ENCODE peak calls at places on chromosome 4, in four cellular contexts. K is progenitor cell of endocrine pancreas, S is upper lobe of left lung, O is fibroblast of the conjunctiva. G is an unnamed sample.

GRCh38 chr4:17654701-17655100 is 40.3 kb downstream of the MED28 start:
- DNase-seq in K (no peak), S (no peak), O (no peak), G (no peak)

GRCh38 chr4:53618321-53618720 is 27.0 kb upstream of the LNX1 start:
- DNase-seq in K (no peak), S (no peak), O (no peak), G (no peak)

GRCh38 chr4:165385124-165385523 is 6.3 kb downstream of the CPE start:
- DNase-seq in K (no peak), S (no peak), O (no peak), G (no peak)

GRCh38 chr4:183966371-183966770 is 61.3 kb downstream of the STOX2 start:
- DNase-seq in K (no peak), S (no peak), O (no peak), G (no peak)

GRCh38 chr4:108453366-108453765 is 167.0 kb upstream of the RPL34 start:
- DNase-seq in K (no peak), S (no peak), O (no peak), G (no peak)

GRCh38 chr4:2624782-2625548 is 88.5 kb downstream of the FAM193A start:
- DNase-seq in K (no peak), S (no peak), O (no peak), G (no peak)

GRCh38 chr4:174669278-174669677 is 147.0 kb upstream of the HPGD start:
- DNase-seq in K (no peak), S (no peak), O (peak), G (no peak)

GRCh38 chr4:17111959-17112659 is 213.7 kb upstream of the LDB2 start:
- DNase-seq in K (no peak), S (no peak), O (no peak), G (no peak)

GRCh38 chr4:169024762-169025161 is 14.7 kb upstream of the CBR4 start:
- DNase-seq in K (no peak), S (no peak), O (peak), G (no peak)

GRCh38 chr4:98539741-98540140 is 118.7 kb downstream of the TSPAN5 start:
- DNase-seq in K (no peak), S (no peak), O (no peak), G (no peak)

GRCh38 chr4:118772149-118773081 is 63.5 kb downstream of the SEC24D start:
- DNase-seq in K (no peak), S (no peak), O (peak), G (no peak)

GRCh38 chr4:38868055-38868965 is 704 bp downstream of the FAM114A1 start:
- DNase-seq in K (peak), S (no peak), O (no peak), G (peak)

GRCh38 chr4:68773699-68774098 is 42.1 kb upstream of the UGT2B10 start:
- DNase-seq in K (no peak), S (no peak), O (no peak), G (no peak)

GRCh38 chr4:93617596-93617995 is 211.0 kb upstream of the ATOH1 start:
- DNase-seq in K (no peak), S (no peak), O (no peak), G (no peak)

GRCh38 chr4:94538229-94538628 is 86.5 kb downstream of the PDLIM5 start:
- DNase-seq in K (no peak), S (no peak), O (no peak), G (no peak)

GRCh38 chr4:120724656-120725055 is 197.9 kb downstream of the PRDM5 start:
- DNase-seq in K (no peak), S (no peak), O (no peak), G (no peak)

GRCh38 chr4:26223160-26223559 is 97.7 kb upstream of the RBPJ start:
- DNase-seq in K (no peak), S (no peak), O (no peak), G (no peak)

GRCh38 chr4:3875466-3875865 is 109.3 kb downstream of the ADRA2C start:
- DNase-seq in K (no peak), S (no peak), O (no peak), G (no peak)

G was measured in suprapubic skin.